ENCODE peak calls at places on chromosomes 3 and 15, in six cellular contexts. W, M, C, Q, K and O are unnamed samples. For H3K4me1, the result is how much of the 10 kb centered on the place peaks cover.

GRCh38 chr3:27758083-27758482 is 36.0 kb upstream of the EOMES start:
- DNase-seq in Q (no peak), K (no peak), M (peak), C (no peak), W (no peak), O (no peak)

GRCh38 chr3:126782554-126782953 is 78.5 kb downstream of the CHCHD6 start:
- DNase-seq in K (no peak), C (no peak), M (peak), W (no peak), Q (no peak), O (peak)

GRCh38 chr15:100060276-100060926 is 281.4 kb downstream of the ADAMTS17 start:
- DNase-seq in K (no peak), Q (no peak), W (no peak), C (no peak), M (peak), O (no peak)

GRCh38 chr15:50066202-50066601 is 52.8 kb downstream of the ATP8B4 start:
- DNase-seq in M (peak), C (no peak), Q (no peak), K (no peak), W (no peak), O (no peak)

GRCh38 chr3:120767106-120767505 is 24.6 kb downstream of the GTF2E1 start:
- DNase-seq in M (peak), C (no peak), W (no peak), Q (no peak), K (no peak), O (no peak)

GRCh38 chr3:55579499-55579898 is 92.4 kb upstream of the WNT5A start:
- DNase-seq in W (no peak), K (no peak), M (peak), C (no peak), Q (peak), O (no peak)

GRCh38 chr3:3015472-3016089 is 94.6 kb downstream of the IL5RA start:
- DNase-seq in Q (no peak), W (no peak), K (peak), C (no peak), M (peak), O (no peak)

GRCh38 chr3:55701997-55702396 is 214.9 kb upstream of the WNT5A start:
- DNase-seq in C (no peak), K (no peak), Q (no peak), W (no peak), M (peak), O (no peak)

GRCh38 chr3:8318002-8318649 is 183.5 kb upstream of the LMCD1 start:
- DNase-seq in W (no peak), K (no peak), Q (no peak), C (no peak), M (peak), O (no peak)

GRCh38 chr3:195003006-195003892 is 267.7 kb downstream of the XXYLT1 start:
- DNase-seq in W (peak), M (no peak), K (no peak), C (no peak), Q (peak), O (no peak)

GRCh38 chr3:37909067-37909911 is 47.6 kb downstream of the CTDSPL start:
- DNase-seq in K (no peak), C (no peak), M (peak), W (no peak), Q (no peak), O (no peak)

GRCh38 chr3:53264718-53265117 is 8.9 kb upstream of the TKT start:
- DNase-seq in M (no peak), C (no peak), W (no peak), Q (no peak), K (no peak), O (no peak)

GRCh38 chr3:126494204-126494603 is 18.5 kb upstream of the ZXDC start:
- DNase-seq in K (no peak), C (no peak), M (no peak), W (no peak), Q (no peak), O (no peak)

GRCh38 chr3:4926892-4927291 is 52.3 kb upstream of the BHLHE40 start:
- DNase-seq in C (no peak), Q (no peak), K (no peak), M (no peak), W (no peak), O (no peak)

GRCh38 chr15:98904466-98905048 is 103.0 kb downstream of the PGPEP1L start:
- DNase-seq in Q (peak), W (no peak), C (no peak), K (no peak), M (peak), O (no peak)

GRCh38 chr3:17645074-17645698 is 97.2 kb downstream of the TBC1D5 start:
- DNase-seq in M (peak), K (peak), W (no peak), Q (no peak), C (no peak), O (no peak)

GRCh38 chr3:61729235-61729634 is 167.9 kb downstream of the PTPRG start:
- DNase-seq in K (no peak), M (no peak), Q (no peak), C (no peak), W (no peak), O (no peak)

GRCh38 chr3:61727435-61727834 is 166.1 kb downstream of the PTPRG start:
- DNase-seq in K (no peak), W (no peak), M (no peak), Q (no peak), C (no peak), O (no peak)

GRCh38 chr3:61730577-61731231 is 169.3 kb downstream of the PTPRG start:
- DNase-seq in W (no peak), K (no peak), M (no peak), Q (no peak), C (no peak), O (no peak)

GRCh38 chr3:61733000-61733399 is 171.6 kb downstream of the PTPRG start:
- DNase-seq in Q (no peak), K (no peak), C (no peak), W (no peak), M (no peak), O (no peak)

DNA sequence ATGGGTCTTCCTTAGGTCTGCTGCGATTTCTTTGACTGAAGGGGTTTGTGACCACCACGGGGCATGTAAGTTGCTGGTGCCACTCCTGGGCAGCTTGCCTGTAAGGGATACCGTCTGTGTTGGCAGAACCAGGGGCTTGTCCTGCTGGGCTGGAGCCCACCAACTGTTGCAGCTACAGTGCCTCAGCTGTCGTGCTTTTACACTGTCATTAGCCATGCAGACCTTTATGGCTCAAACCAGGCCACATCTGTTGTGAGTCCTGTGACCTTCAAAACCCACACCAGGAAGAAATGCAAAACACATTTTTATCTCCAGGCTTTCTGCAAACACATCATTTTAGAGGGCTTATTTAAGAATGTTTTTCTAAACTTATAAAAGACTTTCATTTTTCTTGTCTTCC is 168.7 kb downstream of the PTPRG start:
- DNase-seq in M (no peak), K (no peak), C (no peak), W (no peak), Q (no peak), O (no peak)
- H3K4me1 ChIP-seq in M (under half), K (under half), C (under half), W (under half), Q (under half), O (under half)

GRCh38 chr3:183537295-183537730 is 18.2 kb downstream of the KLHL6 start:
- DNase-seq in K (no peak), M (peak), Q (no peak), W (no peak), C (peak), O (peak)
- H3K27ac ChIP-seq in K (no peak), M (no peak), Q (no peak), W (no peak), C (peak), O (peak)

GRCh38 chr3:160643994-160644393 is 33.0 kb upstream of the ARL14 start:
- DNase-seq in W (no peak), C (no peak), M (peak), Q (no peak), K (no peak), O (no peak)
- TF ChIP-seq CTCF in W (no peak), C (no peak), M (peak), Q (no peak), K (peak), O (no peak)

GRCh38 chr15:101189341-101189679 is 62.5 kb downstream of the CHSY1 start:
- DNase-seq in M (no peak), K (no peak), Q (no peak), W (no peak), C (no peak), O (no peak)
- H3K4me1 ChIP-seq in M (under half), K (under half), Q (under half), W (under half), C (half or more), O (under half)

GRCh38 chr15:63232943-63233342 is 43.5 kb downstream of the RAB8B start:
- DNase-seq in Q (peak), M (peak), C (no peak), K (no peak), W (no peak), O (no peak)
- H3K27ac ChIP-seq in Q (no peak), M (no peak), C (peak), K (no peak), W (no peak), O (peak)

GRCh38 chr3:142279965-142280590 is 54.7 kb upstream of the GK5 start:
- DNase-seq in W (peak), K (peak), Q (peak), C (peak), M (peak), O (peak)
- TF ChIP-seq CTCF in W (peak), K (peak), Q (peak), C (peak), M (peak), O (peak)

DNA sequence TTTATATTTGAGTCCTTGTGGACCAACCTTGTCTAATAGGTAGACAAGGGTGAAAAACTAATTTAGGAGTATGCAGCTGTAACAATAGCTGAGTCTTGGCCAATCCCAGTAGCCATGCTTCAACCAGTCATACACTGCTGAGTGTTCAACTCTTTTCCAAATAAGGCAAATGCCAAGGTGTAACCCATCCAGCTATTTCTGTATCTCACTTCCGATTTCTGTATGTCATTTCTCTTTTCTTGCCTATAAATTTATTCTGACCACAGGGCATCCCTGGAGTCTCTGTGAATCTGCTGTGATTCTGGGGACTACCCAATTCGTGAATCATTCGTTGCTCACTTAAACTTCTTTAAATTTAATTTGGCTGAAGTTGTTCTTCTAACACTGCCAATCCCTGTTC is 93.2 kb downstream of the MAGI1 start:
- DNase-seq in W (no peak), C (no peak), K (no peak), M (peak), Q (no peak), O (no peak)
- H3K4me1 ChIP-seq in W (under half), C (under half), K (under half), M (under half), Q (under half), O (under half)